ENCODE peak calls at places on chromosomes 13 and 19, in nine cellular contexts. C, V, L, Z, D, E, H, W and O are unnamed samples.

GRCh38 chr13:29541400-29541799 is 54.1 kb downstream of the SLC7A1 start:
- DNase-seq in D (no peak), L (no peak), H (no peak), C (no peak), V (no peak), W (no peak), E (no peak), Z (no peak), O (no peak)

GRCh38 chr19:31314849-31315620 is 34.2 kb downstream of the TSHZ3 start:
- DNase-seq in E (no peak), D (no peak), Z (no peak), L (no peak), H (no peak), C (no peak), W (no peak), V (no peak), O (no peak)

GRCh38 chr19:43820098-43820860 is 6.8 kb upstream of the ZNF283 start:
- DNase-seq in C (peak), V (peak), D (no peak), E (peak), Z (no peak), H (peak), W (peak), L (no peak), O (peak)

GRCh38 chr13:41608111-41608510 is 150.8 kb downstream of the RGCC start:
- DNase-seq in H (peak), E (no peak), W (no peak), L (no peak), Z (no peak), D (no peak), C (no peak), V (no peak), O (no peak)

GRCh38 chr19:56091066-56091490 is 30.0 kb downstream of the ZNF787 start:
- DNase-seq in H (peak), W (no peak), Z (no peak), E (no peak), V (no peak), L (no peak), D (no peak), C (peak), O (no peak)

GRCh38 chr13:109043561-109044075 is 414.2 kb downstream of the MYO16 start:
- DNase-seq in C (no peak), V (no peak), H (no peak), L (no peak), Z (no peak), W (no peak), D (no peak), E (no peak), O (no peak)

GRCh38 chr13:87393358-87393757 is 277.8 kb upstream of the SLITRK5 start:
- DNase-seq in L (no peak), Z (no peak), E (no peak), H (no peak), W (no peak), V (no peak), C (no peak), D (no peak), O (no peak)

GRCh38 chr13:109214393-109214792 is 572.0 kb downstream of the IRS2 start:
- DNase-seq in Z (no peak), D (no peak), H (no peak), E (no peak), L (no peak), V (no peak), W (no peak), C (no peak), O (no peak)

GRCh38 chr19:48108997-48109782 is 1.4 kb downstream of the PLA2G4C start:
- DNase-seq in V (no peak), W (no peak), E (no peak), H (no peak), C (no peak), Z (no peak), D (no peak), L (no peak), O (no peak)

GRCh38 chr19:29690842-29691241 is 24.2 kb downstream of the C19orf12 start:
- DNase-seq in W (peak), V (peak), L (peak), D (no peak), C (peak), H (peak), E (peak), Z (no peak), O (peak)

GRCh38 chr13:113171250-113172125 is 13.0 kb downstream of the PROZ start:
- DNase-seq in D (no peak), V (no peak), L (no peak), W (no peak), C (no peak), H (no peak), E (no peak), Z (no peak), O (no peak)

GRCh38 chr13:93079294-93079693 is 147.3 kb upstream of the GPC6 start:
- DNase-seq in E (no peak), C (no peak), H (peak), D (no peak), V (no peak), Z (no peak), W (no peak), L (no peak), O (no peak)

GRCh38 chr13:27011661-27012060 is 159.9 kb downstream of the USP12 start:
- DNase-seq in Z (no peak), L (no peak), V (no peak), C (no peak), E (no peak), D (no peak), W (no peak), H (no peak), O (no peak)

GRCh38 chr19:31253816-31254551 is 95.3 kb downstream of the TSHZ3 start:
- DNase-seq in D (peak), H (no peak), C (no peak), V (no peak), W (no peak), E (no peak), Z (no peak), L (peak), O (no peak)

GRCh38 chr19:7507884-7508283 is 8.0 kb upstream of the ZNF358 start:
- DNase-seq in L (peak), D (peak), W (no peak), Z (no peak), E (peak), V (peak), H (peak), C (peak), O (peak)

GRCh38 chr19:10861118-10861651 is 10.2 kb upstream of the CARM1 start:
- DNase-seq in W (no peak), C (peak), D (no peak), H (no peak), V (peak), Z (no peak), L (peak), E (peak), O (peak)

GRCh38 chr19:31448221-31448657 is 99.0 kb upstream of the TSHZ3 start:
- DNase-seq in E (no peak), C (no peak), D (peak), L (peak), Z (no peak), W (no peak), V (no peak), H (no peak), O (no peak)

GRCh38 chr13:65468628-65469027 is 1761.5 kb downstream of the PCDH9 start:
- DNase-seq in E (no peak), W (no peak), V (no peak), D (no peak), L (no peak), C (no peak), H (no peak), Z (no peak), O (no peak)

GRCh38 chr13:39105110-39105509 is 66.9 kb downstream of the NHLRC3 start:
- DNase-seq in Z (no peak), W (no peak), V (peak), C (no peak), H (no peak), D (no peak), L (no peak), E (no peak), O (no peak)

GRCh38 chr13:59641261-59641660 is 522.5 kb downstream of the DIAPH3 start:
- DNase-seq in D (no peak), L (no peak), H (no peak), C (no peak), V (no peak), W (no peak), Z (no peak), E (peak), O (no peak)

GRCh38 chr19:21581646-21582045 is 76.2 kb downstream of the ZNF429 start:
- DNase-seq in V (no peak), D (no peak), C (no peak), E (no peak), L (no peak), W (no peak), H (no peak), Z (no peak), O (no peak)

GRCh38 chr19:16836115-16836905 is 7.1 kb downstream of the SIN3B start:
- DNase-seq in L (no peak), V (peak), H (no peak), Z (no peak), C (no peak), D (no peak), E (peak), W (no peak), O (peak)

GRCh38 chr13:105643966-105644365 is 891.5 kb downstream of the EFNB2 start:
- DNase-seq in H (no peak), C (no peak), W (no peak), V (no peak), E (no peak), Z (no peak), D (no peak), L (no peak), O (no peak)

GRCh38 chr19:53132231-53132991 is at the start of gene ZNF415:
- DNase-seq in D (peak), W (peak), H (peak), Z (no peak), V (peak), E (peak), L (no peak), C (no peak), O (peak)

GRCh38 chr13:49679244-49679643 is 12.0 kb downstream of the EBPL start:
- DNase-seq in L (no peak), H (no peak), W (no peak), C (peak), Z (no peak), V (peak), E (no peak), D (no peak), O (no peak)

GRCh38 chr13:114313061-114313860 is 1.0 kb upstream of the CHAMP1 start:
- DNase-seq in Z (peak), E (no peak), V (peak), L (peak), D (no peak), H (no peak), C (no peak), W (peak), O (peak)

GRCh38 chr13:105915451-105915850 is 620.0 kb downstream of the EFNB2 start:
- DNase-seq in W (no peak), V (no peak), L (no peak), E (no peak), C (no peak), Z (no peak), H (no peak), D (no peak), O (no peak)

GRCh38 chr13:75411924-75412537 is 69.9 kb downstream of the TBC1D4 start:
- DNase-seq in V (no peak), Z (no peak), L (no peak), D (no peak), W (no peak), E (no peak), C (no peak), H (no peak), O (no peak)

GRCh38 chr13:44396295-44396962 is 22.8 kb downstream of the SERP2 start:
- DNase-seq in Z (no peak), W (no peak), D (no peak), V (no peak), H (no peak), E (no peak), C (no peak), L (no peak), O (no peak)

GRCh38 chr13:36163303-36163702 is 32.1 kb upstream of the DCLK1 start:
- DNase-seq in L (no peak), V (no peak), Z (no peak), H (no peak), D (no peak), C (no peak), E (no peak), W (no peak), O (no peak)

GRCh38 chr13:63551731-63552130 is 2136.1 kb upstream of the PCDH20 start:
- DNase-seq in W (no peak), Z (no peak), C (no peak), V (no peak), D (no peak), L (no peak), E (no peak), H (no peak), O (no peak)

GRCh38 chr13:71218960-71219359 is 648.0 kb downstream of the DACH1 start:
- DNase-seq in L (peak), W (no peak), C (peak), E (peak), Z (no peak), V (no peak), H (no peak), D (no peak), O (no peak)

GRCh38 chr19:10142701-10143375 is 23.1 kb upstream of the EIF3G start:
- DNase-seq in W (no peak), E (no peak), V (no peak), L (no peak), H (no peak), Z (no peak), D (no peak), C (no peak), O (peak)

GRCh38 chr19:47156861-47157454 is 26.3 kb downstream of the SAE1 start:
- DNase-seq in L (no peak), V (no peak), E (no peak), D (no peak), W (no peak), H (peak), Z (no peak), C (no peak), O (no peak)

GRCh38 chr13:101529419-101529818 is 76.9 kb downstream of the ITGBL1 start:
- DNase-seq in C (no peak), L (peak), E (no peak), Z (no peak), V (peak), H (peak), D (no peak), W (no peak), O (no peak)